ENCODE peak calls at places on chromosomes 2 and 18, in ten cellular contexts. D is BE2C; Z is tibial nerve; G is psoas muscle; V is OCI-LY7; H is GM23338; K is CD8-positive, alpha-beta T cell; L is effector memory CD4-positive, alpha-beta T cell; J is hepatocyte; Q is neuronal stem cell. W is an unnamed sample.

GRCh38 chr2:23029111-23029510 is 355.9 kb upstream of the KLHL29 start:
- DNase-seq in H (no peak), D (no peak), L (no peak), J (no peak), V (no peak), G (no peak), K (no peak), Q (no peak), Z (no peak), W (no peak)

GRCh38 chr2:128641421-128642095 is 322.9 kb upstream of the HS6ST1 start:
- DNase-seq in G (no peak), Z (no peak), J (no peak), D (no peak), L (no peak), K (no peak), V (no peak), H (no peak), Q (no peak), W (peak; percentile 34)

GRCh38 chr2:42492691-42493467 is 903 bp downstream of the KCNG3 start:
- DNase-seq in G (peak; percentile 18), J (peak; percentile 48), D (no peak), H (peak; percentile 77), V (no peak), L (no peak), Q (no peak), Z (no peak), K (peak; percentile 4), W (no peak)

GRCh38 chr2:37418956-37419355 is 74.5 kb downstream of the QPCT start:
- DNase-seq in K (no peak), Q (no peak), L (no peak), G (no peak), Z (no peak), V (no peak), D (no peak), H (no peak), J (no peak), W (no peak)

GRCh38 chr2:120988051-120988707 is 252.5 kb downstream of the GLI2 start:
- DNase-seq in H (peak; percentile 21), J (no peak), Z (no peak), L (no peak), Q (no peak), D (no peak), V (no peak), G (no peak), K (no peak), W (peak; percentile 9)

GRCh38 chr18:67590571-67591141 is 74.1 kb upstream of the DSEL start:
- DNase-seq in Z (no peak), L (no peak), J (peak; percentile 12), V (no peak), Q (no peak), D (no peak), G (no peak), H (peak; percentile 30), K (no peak), W (no peak)

GRCh38 chr2:119598576-119598975 is 54.3 kb downstream of the CFAP221 start:
- DNase-seq in D (no peak), G (no peak), H (no peak), Z (no peak), K (no peak), L (no peak), Q (no peak), J (peak; percentile 13), V (no peak), W (no peak)

GRCh38 chr18:79366177-79367094 is 29.3 kb upstream of the NFATC1 start:
- DNase-seq in H (no peak), Z (no peak), G (no peak), J (no peak), K (no peak), D (no peak), Q (no peak), L (no peak), V (no peak), W (no peak)

GRCh38 chr2:224570328-224570993 is 14.7 kb downstream of the CUL3 start:
- DNase-seq in D (no peak), Z (no peak), V (no peak), Q (no peak), L (no peak), G (no peak), K (no peak), H (no peak), J (no peak), W (no peak)

GRCh38 chr18:32095156-32095555 is 3.5 kb downstream of the RNF138 start:
- DNase-seq in Z (no peak), H (no peak), L (no peak), K (no peak), V (no peak), Q (no peak), G (no peak), D (no peak), J (no peak), W (no peak)

GRCh38 chr2:151071382-151071781 is 190.3 kb downstream of the RBM43 start:
- DNase-seq in K (no peak), Z (no peak), L (no peak), J (peak; percentile 49), V (no peak), Q (no peak), D (peak; percentile 27), G (no peak), H (peak; percentile 51), W (no peak)

GRCh38 chr2:216845426-216845825 is 14.4 kb downstream of the TNP1 start:
- DNase-seq in Q (no peak), V (no peak), G (no peak), D (no peak), K (no peak), J (no peak), Z (no peak), H (no peak), L (no peak), W (no peak)

GRCh38 chr2:234828382-234829073 is 123.3 kb upstream of the SH3BP4 start:
- DNase-seq in Q (no peak), D (no peak), Z (no peak), G (no peak), L (no peak), J (no peak), K (no peak), H (no peak), V (no peak), W (no peak)

GRCh38 chr2:95025406-95026319 is at the start of gene MAL:
- DNase-seq in H (peak; percentile 84), K (peak; percentile 18), Q (peak; percentile 27), V (no peak), L (peak; percentile 20), Z (no peak), D (no peak), G (no peak), J (no peak), W (no peak)

GRCh38 chr2:234982096-234982834 is 30.4 kb downstream of the SH3BP4 start:
- DNase-seq in H (no peak), J (no peak), Z (no peak), L (no peak), G (no peak), K (no peak), D (no peak), V (no peak), Q (no peak), W (no peak)

GRCh38 chr2:102806250-102806837 is 44.5 kb downstream of the TMEM182 start:
- DNase-seq in D (peak; percentile 49), V (peak; percentile 30), G (peak; percentile 69), K (no peak), L (no peak), Q (peak; percentile 61), J (peak; percentile 80), H (peak; percentile 71), Z (peak; percentile 83), W (peak; percentile 74)

GRCh38 chr2:121790276-121790956 is 35.0 kb downstream of the TSN start:
- DNase-seq in L (no peak), H (peak; percentile 43), D (no peak), Z (no peak), J (peak; percentile 73), V (no peak), K (no peak), G (no peak), Q (no peak), W (no peak)

GRCh38 chr2:173171924-173172643 is 96.4 kb downstream of the MAP3K20 start:
- DNase-seq in H (no peak), G (no peak), D (no peak), L (no peak), K (no peak), Q (no peak), J (no peak), V (no peak), Z (no peak), W (no peak)

GRCh38 chr18:38413202-38413601 is 847.6 kb upstream of the CELF4 start:
- DNase-seq in Z (no peak), H (no peak), D (no peak), Q (no peak), K (no peak), J (no peak), L (no peak), G (no peak), V (no peak), W (no peak)

GRCh38 chr18:41783065-41783818 is 171.8 kb upstream of the PIK3C3 start:
- DNase-seq in V (no peak), Z (no peak), G (no peak), Q (no peak), H (no peak), J (no peak), L (no peak), K (no peak), D (no peak), W (no peak)
- H3K36me3 ChIP-seq in V (no peaks in the 10 kb centered on the region), Z (no peaks in the 10 kb centered on the region), G (no peaks in the 10 kb centered on the region), Q (no peaks in the 10 kb centered on the region), H (no peaks in the 10 kb centered on the region), J (no peaks in the 10 kb centered on the region), L (no peaks in the 10 kb centered on the region), K (no peaks in the 10 kb centered on the region), D (no peaks in the 10 kb centered on the region), W (no peaks in the 10 kb centered on the region)

GRCh38 chr2:110645616-110646015 is 32.2 kb downstream of the BUB1 start:
- DNase-seq in D (no peak), V (no peak), K (no peak), H (no peak), L (no peak), Z (no peak), J (no peak), G (no peak), Q (no peak), W (no peak)
- H3K36me3 ChIP-seq in D (peaks cover 4% of the 10 kb centered on the region), V (peaks cover 99% of the 10 kb centered on the region), K (no peaks in the 10 kb centered on the region), H (peaks cover 35% of the 10 kb centered on the region), L (no peaks in the 10 kb centered on the region), Z (no peaks in the 10 kb centered on the region), J (no peaks in the 10 kb centered on the region), G (no peaks in the 10 kb centered on the region), Q (peaks cover 99% of the 10 kb centered on the region), W (no peaks in the 10 kb centered on the region)

GRCh38 chr2:241501099-241501541 is 7.3 kb downstream of the STK25 start:
- DNase-seq in Q (no peak), K (no peak), D (no peak), V (no peak), L (no peak), Z (no peak), H (no peak), G (no peak), J (no peak), W (no peak)
- H3K36me3 ChIP-seq in Q (peaks cover 87% of the 10 kb centered on the region), K (peaks cover 10% of the 10 kb centered on the region), D (peaks cover 63% of the 10 kb centered on the region), V (peaks cover 40% of the 10 kb centered on the region), L (peaks cover 31% of the 10 kb centered on the region), Z (no peaks in the 10 kb centered on the region), H (no peaks in the 10 kb centered on the region), G (peaks cover 5% of the 10 kb centered on the region), J (no peaks in the 10 kb centered on the region), W (peaks cover 62% of the 10 kb centered on the region)

DNA sequence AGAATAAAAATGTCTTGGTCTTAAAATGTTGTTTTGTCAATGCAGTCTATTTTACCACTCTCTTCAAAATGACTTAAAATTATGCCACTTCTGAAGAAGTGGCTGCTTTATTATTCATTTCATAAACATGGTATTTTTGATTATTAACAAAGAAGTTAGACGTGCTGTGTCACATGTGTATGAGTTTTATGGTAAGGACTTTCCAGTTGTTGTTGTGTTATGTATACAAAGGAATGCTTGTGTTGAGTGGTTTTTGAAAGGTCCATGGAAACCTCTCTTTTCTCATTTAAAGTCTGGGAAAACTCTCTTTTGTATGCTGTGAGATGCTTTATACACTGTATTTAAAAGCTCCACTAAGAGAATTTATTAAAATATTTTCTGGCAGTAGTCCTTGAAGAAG is 116.2 kb downstream of the MTCL1 start:
- DNase-seq in G (no peak), J (no peak), Q (no peak), Z (no peak), V (no peak), L (no peak), K (no peak), H (no peak), D (no peak), W (no peak)
- H3K36me3 ChIP-seq in G (no peaks in the 10 kb centered on the region), J (no peaks in the 10 kb centered on the region), Q (peaks cover 67% of the 10 kb centered on the region), Z (no peaks in the 10 kb centered on the region), V (peaks cover 97% of the 10 kb centered on the region), L (no peaks in the 10 kb centered on the region), K (no peaks in the 10 kb centered on the region), H (peaks cover 17% of the 10 kb centered on the region), D (peaks cover 5% of the 10 kb centered on the region), W (no peaks in the 10 kb centered on the region)